ENCODE peak calls at places on chromosome 21, in four cellular contexts. One of them, this sample, is unnamed.

GRCh38 chr21:43644609-43645008 is 14.7 kb downstream of the HSF2BP start:
- DNase-seq in H1: no peak
- DNase-seq in SK-N-SH: no peak
- DNase-seq in K562: no peak
- DNase-seq in this sample: no peak

GRCh38 chr21:25639167-25639921 is at the start of gene JAM2:
- DNase-seq in H1: no peak
- DNase-seq in K562: peak; percentile 19
- DNase-seq in SK-N-SH: peak; percentile 88
- DNase-seq in this sample: peak; percentile 65

GRCh38 chr21:26070822-26071425 is 99.6 kb downstream of the APP start:
- DNase-seq in SK-N-SH: peak; percentile 28
- DNase-seq in K562: no peak
- DNase-seq in H1: no peak
- DNase-seq in this sample: no peak

GRCh38 chr21:32131164-32131563 is 147.7 kb downstream of the MIS18A start:
- DNase-seq in K562: no peak
- DNase-seq in SK-N-SH: no peak
- DNase-seq in H1: no peak
- DNase-seq in this sample: no peak

GRCh38 chr21:20994790-20995189 is 3.4 kb upstream of the NCAM2 start:
- DNase-seq in H1: no peak
- DNase-seq in SK-N-SH: no peak
- DNase-seq in K562: no peak
- DNase-seq in this sample: no peak

GRCh38 chr21:37631319-37632117 is 264.9 kb downstream of the DYRK1A start:
- DNase-seq in H1: peak; percentile 33
- DNase-seq in SK-N-SH: no peak
- DNase-seq in K562: no peak
- DNase-seq in this sample: peak; percentile 36

GRCh38 chr21:42560517-42561179 is 47.0 kb downstream of the SLC37A1 start:
- DNase-seq in H1: no peak
- DNase-seq in K562: no peak
- DNase-seq in SK-N-SH: no peak
- DNase-seq in this sample: peak; percentile 2

GRCh38 chr21:32207096-32207716 is 71.6 kb downstream of the MIS18A start:
- DNase-seq in H1: no peak
- DNase-seq in SK-N-SH: peak; percentile 76
- DNase-seq in K562: no peak
- DNase-seq in this sample: no peak

GRCh38 chr21:44013380-44014088 is 1.4 kb downstream of the TRAPPC10 start:
- DNase-seq in H1: no peak
- DNase-seq in K562: peak; percentile 41
- DNase-seq in SK-N-SH: peak; percentile 36
- DNase-seq in this sample: no peak

GRCh38 chr21:25717491-25718139 is 17.1 kb downstream of the ATP5PF start:
- DNase-seq in SK-N-SH: no peak
- DNase-seq in K562: peak; percentile 67
- DNase-seq in H1: no peak
- DNase-seq in this sample: no peak

GRCh38 chr21:38171723-38172344 is 85.0 kb upstream of the KCNJ15 start:
- DNase-seq in H1: peak; percentile 63
- DNase-seq in SK-N-SH: no peak
- DNase-seq in K562: no peak
- DNase-seq in this sample: peak; percentile 60

GRCh38 chr21:31184462-31184861 is 146.2 kb upstream of the KRTAP19-8 start:
- DNase-seq in SK-N-SH: peak; percentile 35
- DNase-seq in H1: no peak
- DNase-seq in K562: no peak
- DNase-seq in this sample: no peak

GRCh38 chr21:45427331-45428271 is 22.6 kb downstream of the COL18A1 start:
- DNase-seq in H1: peak; percentile 67
- DNase-seq in K562: peak; percentile 80
- DNase-seq in SK-N-SH: no peak
- DNase-seq in this sample: peak; percentile 66
- TF ChIP-seq TEAD4 in H1: no peak
- TF ChIP-seq TEAD4 in K562: no peak
- TF ChIP-seq TEAD4 in SK-N-SH: peak; percentile 65
- TF ChIP-seq TEAD4 in this sample: no peak

DNA sequence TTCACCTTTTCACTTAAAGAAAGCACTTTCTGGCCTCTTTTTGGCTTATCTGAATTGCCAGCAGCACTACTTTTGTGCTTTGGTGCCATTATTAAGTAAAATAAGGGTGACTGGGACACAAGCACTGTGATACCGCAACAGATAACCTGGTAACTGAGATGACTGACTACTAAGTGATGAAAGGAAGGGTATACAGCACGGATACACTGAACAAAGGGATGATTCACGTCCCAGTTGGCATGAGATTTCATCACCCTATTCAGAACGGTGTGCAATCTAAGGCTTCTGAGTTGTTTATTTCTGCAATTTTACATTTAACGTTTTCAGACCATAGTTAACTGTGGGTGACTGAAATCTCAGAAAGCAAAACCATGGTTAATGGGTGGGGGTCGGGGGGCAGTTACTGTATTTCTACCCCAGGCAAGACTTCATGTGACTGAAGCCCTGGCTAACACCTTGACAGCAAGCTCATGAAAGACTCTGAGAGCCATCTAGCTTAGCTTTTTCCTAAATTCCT is 102.8 kb downstream of the CLIC6 start:
- DNase-seq in SK-N-SH: no peak
- DNase-seq in H1: no peak
- DNase-seq in K562: no peak
- DNase-seq in this sample: no peak
- TF ChIP-seq TEAD4 in SK-N-SH: no peak
- TF ChIP-seq TEAD4 in H1: no peak
- TF ChIP-seq TEAD4 in K562: no peak
- TF ChIP-seq TEAD4 in this sample: no peak

GRCh38 chr21:39881661-39882060 is 14.4 kb downstream of the PCP4 start:
- DNase-seq in K562: no peak
- DNase-seq in SK-N-SH: no peak
- DNase-seq in H1: no peak
- DNase-seq in this sample: no peak

GRCh38 chr21:39882186-39882882 is 15.1 kb downstream of the PCP4 start:
- DNase-seq in H1: no peak
- DNase-seq in SK-N-SH: no peak
- DNase-seq in K562: no peak
- DNase-seq in this sample: no peak

GRCh38 chr21:39891111-39891510 is 23.9 kb downstream of the PCP4 start:
- DNase-seq in K562: no peak
- DNase-seq in H1: no peak
- DNase-seq in SK-N-SH: no peak
- DNase-seq in this sample: no peak

GRCh38 chr21:39888848-39889247 is 21.6 kb downstream of the PCP4 start:
- DNase-seq in H1: no peak
- DNase-seq in K562: no peak
- DNase-seq in SK-N-SH: no peak
- DNase-seq in this sample: no peak

DNA sequence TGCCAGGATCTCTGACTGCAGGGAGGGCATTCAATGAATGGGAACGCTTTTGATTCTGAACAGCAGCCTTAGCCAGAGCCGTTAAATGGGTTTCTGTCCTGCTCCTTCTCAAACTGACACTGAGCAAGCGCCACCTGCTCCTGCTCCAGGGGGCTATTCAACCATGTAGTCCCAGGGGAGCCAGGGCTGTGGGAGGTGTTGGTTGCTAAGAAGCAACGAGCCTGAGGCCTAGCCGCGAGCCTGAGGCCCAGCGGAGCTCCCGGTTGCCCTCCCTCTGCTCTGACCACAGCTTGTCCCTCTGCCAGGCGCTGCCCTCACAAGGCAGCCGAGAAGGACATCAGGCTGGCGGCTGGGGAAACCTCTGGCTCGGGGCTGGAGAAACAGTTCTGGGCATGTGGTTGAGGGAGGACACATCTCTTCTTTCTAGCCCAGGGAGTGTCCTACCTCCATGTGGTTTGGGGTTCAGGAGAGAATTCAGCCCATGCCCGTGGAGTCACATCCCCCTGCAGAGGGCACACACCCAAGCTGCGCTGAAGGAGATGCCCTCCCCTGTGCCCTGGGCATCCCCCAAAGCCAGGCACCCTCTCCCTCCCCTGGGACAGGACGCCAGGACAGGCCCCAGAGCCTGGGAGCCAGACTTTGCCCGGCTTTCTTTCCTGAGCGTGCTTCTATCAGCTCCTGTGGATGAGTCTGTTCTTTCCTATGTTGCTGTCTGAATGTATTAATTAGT is 18.0 kb downstream of the PCP4 start:
- DNase-seq in K562: no peak
- DNase-seq in H1: no peak
- DNase-seq in SK-N-SH: peak; percentile 8
- DNase-seq in this sample: no peak
- TF ChIP-seq TEAD4 in K562: no peak
- TF ChIP-seq TEAD4 in H1: no peak
- TF ChIP-seq TEAD4 in SK-N-SH: no peak
- TF ChIP-seq TEAD4 in this sample: no peak

GRCh38 chr21:17858764-17859163 is 39.6 kb upstream of the C21orf91 start:
- DNase-seq in H1: no peak
- DNase-seq in K562: no peak
- DNase-seq in SK-N-SH: no peak
- DNase-seq in this sample: no peak
- TF ChIP-seq TEAD4 in H1: no peak
- TF ChIP-seq TEAD4 in K562: no peak
- TF ChIP-seq TEAD4 in SK-N-SH: no peak
- TF ChIP-seq TEAD4 in this sample: no peak

GRCh38 chr21:28877318-28877884 is 115.3 kb downstream of the LTN1 start:
- DNase-seq in SK-N-SH: no peak
- DNase-seq in K562: no peak
- DNase-seq in H1: no peak
- DNase-seq in this sample: no peak
- TF ChIP-seq TEAD4 in SK-N-SH: no peak
- TF ChIP-seq TEAD4 in K562: no peak
- TF ChIP-seq TEAD4 in H1: no peak
- TF ChIP-seq TEAD4 in this sample: no peak

DNA sequence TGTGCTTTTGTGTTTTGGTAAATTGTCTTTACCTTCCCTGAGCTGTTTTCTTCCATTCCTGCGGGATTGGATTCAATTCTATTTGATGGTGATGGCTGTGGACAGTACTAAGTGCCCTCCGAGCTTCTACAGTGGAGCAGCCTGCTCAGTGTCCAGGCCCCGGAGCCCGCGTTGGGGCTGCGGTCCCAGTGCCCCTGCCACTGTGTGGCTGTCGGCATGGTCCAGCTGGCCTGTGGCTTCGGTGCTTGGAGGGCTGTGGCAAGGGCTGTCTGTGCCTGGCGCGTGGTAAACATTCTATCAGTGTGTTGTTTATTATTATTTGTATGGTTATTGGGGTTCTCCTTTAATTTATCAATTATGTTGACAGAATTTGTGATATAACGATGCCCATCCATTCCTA is 109.1 kb upstream of the COL6A1 start:
- DNase-seq in H1: no peak
- DNase-seq in SK-N-SH: no peak
- DNase-seq in K562: no peak
- DNase-seq in this sample: no peak
- TF ChIP-seq TEAD4 in H1: no peak
- TF ChIP-seq TEAD4 in SK-N-SH: no peak
- TF ChIP-seq TEAD4 in K562: no peak
- TF ChIP-seq TEAD4 in this sample: no peak

GRCh38 chr21:33443174-33443573 is 36.6 kb downstream of the TMEM50B start:
- DNase-seq in SK-N-SH: no peak
- DNase-seq in K562: no peak
- DNase-seq in H1: no peak
- DNase-seq in this sample: no peak
- TF ChIP-seq TEAD4 in SK-N-SH: no peak
- TF ChIP-seq TEAD4 in K562: no peak
- TF ChIP-seq TEAD4 in H1: no peak
- TF ChIP-seq TEAD4 in this sample: no peak